ENCODE peak calls at places on chromosome 11, in five cellular contexts. O is IMR-90; M is GM23248; W is CD4-positive, CD25-positive, alpha-beta regulatory T cell; X is adrenal gland. F is an unnamed sample.
A peak's percentile ranks its signal among the peaks of the same experiment; 100 is the strongest.

GRCh38 chr11:1223346-1224108 is 661 bp downstream of the MUC5B start:
- DNase-seq in O (no peak), M (no peak), W (no peak), X (peak; percentile 6), F (no peak)

GRCh38 chr11:45872513-45873356 is 12.7 kb upstream of the MAPK8IP1 start:
- DNase-seq in O (peak; percentile 95), M (peak; percentile 93), W (peak; percentile 30), X (peak; percentile 83), F (no peak)

GRCh38 chr11:130865091-130865771 is 51.0 kb downstream of the SNX19 start:
- DNase-seq in O (no peak), M (no peak), W (no peak), X (no peak), F (no peak)

GRCh38 chr11:116420770-116421528 is 351.8 kb downstream of the BUD13 start:
- DNase-seq in O (no peak), M (peak; percentile 39), W (no peak), X (no peak), F (no peak)

GRCh38 chr11:118883368-118884071 is at the start of gene CXCR5:
- DNase-seq in O (peak; percentile 35), M (no peak), W (peak; percentile 62), X (no peak), F (no peak)

GRCh38 chr11:61337706-61338268 is 4.8 kb downstream of the TKFC start:
- DNase-seq in O (no peak), M (no peak), W (no peak), X (no peak), F (no peak)

GRCh38 chr11:33258631-33259184 is 1.5 kb downstream of the HIPK3 start:
- DNase-seq in O (peak; percentile 56), M (peak; percentile 64), W (no peak), X (no peak), F (no peak)

GRCh38 chr11:83151274-83151977 is 5.5 kb upstream of the PCF11 start:
- DNase-seq in O (no peak), M (no peak), W (no peak), X (no peak), F (no peak)

GRCh38 chr11:120715239-120715638 is 203.7 kb downstream of the GRIK4 start:
- DNase-seq in O (no peak), M (peak; percentile 22), W (no peak), X (no peak), F (no peak)

GRCh38 chr11:2797181-2797711 is 88.3 kb downstream of the CDKN1C start:
- DNase-seq in O (no peak), M (no peak), W (no peak), X (peak; percentile 43), F (no peak)

GRCh38 chr11:118319031-118319814 is 14.7 kb downstream of the CD3E start:
- DNase-seq in O (no peak), M (no peak), W (no peak), X (no peak), F (no peak)

GRCh38 chr11:17403977-17404759 is 15.7 kb upstream of the KCNJ11 start:
- DNase-seq in O (no peak), M (peak; percentile 25), W (no peak), X (no peak), F (no peak)

GRCh38 chr11:34464591-34465036 is 25.9 kb downstream of the CAT start:
- DNase-seq in O (no peak), M (no peak), W (no peak), X (peak; percentile 57), F (no peak)
- H3K9me3 ChIP-seq in O (no peaks in the 10 kb centered on the region), M (no peaks in the 10 kb centered on the region), W (peaks cover 11% of the 10 kb centered on the region), X (peaks cover 7% of the 10 kb centered on the region), F (no peaks in the 10 kb centered on the region)

DNA sequence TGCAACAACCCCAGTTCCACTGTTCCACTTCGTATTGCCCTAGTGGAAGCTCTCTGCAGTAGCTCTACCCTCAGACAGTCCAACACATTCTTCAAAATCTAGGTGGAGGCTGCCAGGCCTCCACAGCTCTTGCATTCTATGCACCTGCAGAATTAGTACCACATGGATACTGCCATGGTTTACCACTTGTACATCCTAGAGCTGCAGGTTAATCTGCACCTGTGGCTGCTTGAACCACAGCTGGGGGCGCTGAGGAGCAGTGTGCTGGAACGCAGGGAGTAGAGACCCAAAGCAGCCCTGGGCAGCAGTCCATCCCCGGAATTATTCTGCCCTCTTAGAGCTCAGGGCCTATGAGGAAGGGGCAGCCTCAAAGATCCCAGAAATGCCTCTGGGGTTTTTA is 4.3 kb upstream of the CTSC start:
- DNase-seq in O (no peak), M (no peak), W (no peak), X (no peak), F (no peak)
- H3K9me3 ChIP-seq in O (no peaks in the 10 kb centered on the region), M (no peaks in the 10 kb centered on the region), W (no peaks in the 10 kb centered on the region), X (no peaks in the 10 kb centered on the region), F (no peaks in the 10 kb centered on the region)

GRCh38 chr11:70549796-70550195 is 151.5 kb downstream of the CTTN start:
- DNase-seq in O (no peak), M (no peak), W (no peak), X (no peak), F (no peak)
- H3K9me3 ChIP-seq in O (no peaks in the 10 kb centered on the region), M (no peaks in the 10 kb centered on the region), W (no peaks in the 10 kb centered on the region), X (no peaks in the 10 kb centered on the region), F (no peaks in the 10 kb centered on the region)

DNA sequence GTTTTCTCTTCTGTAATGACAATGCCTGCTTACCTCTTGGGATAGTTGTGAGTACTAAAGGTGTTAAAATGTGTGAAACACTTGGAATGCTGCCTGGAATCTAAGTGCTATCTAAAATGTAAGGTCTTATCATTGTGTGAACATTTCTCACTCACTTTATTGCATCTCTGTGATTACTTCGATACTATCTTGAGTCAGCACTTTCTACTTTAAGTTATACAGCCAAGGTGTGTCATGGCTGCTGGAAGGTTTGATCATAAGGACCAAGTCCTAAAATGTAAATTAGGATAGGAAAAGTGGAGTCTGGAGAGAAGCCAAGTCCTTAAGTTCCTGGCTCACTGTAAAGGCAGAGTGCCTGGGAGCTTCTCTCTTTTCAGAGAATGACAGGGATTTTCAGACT is 12.3 kb downstream of the GLYATL2 start:
- DNase-seq in O (no peak), M (peak; percentile 31), W (no peak), X (no peak), F (no peak)
- H3K9me3 ChIP-seq in O (no peaks in the 10 kb centered on the region), M (no peaks in the 10 kb centered on the region), W (no peaks in the 10 kb centered on the region), X (no peaks in the 10 kb centered on the region), F (no peaks in the 10 kb centered on the region)

GRCh38 chr11:42311944-42312343 is 852.5 kb upstream of the LRRC4C start:
- DNase-seq in O (no peak), M (no peak), W (no peak), X (no peak), F (no peak)
- H3K9me3 ChIP-seq in O (no peaks in the 10 kb centered on the region), M (no peaks in the 10 kb centered on the region), W (no peaks in the 10 kb centered on the region), X (no peaks in the 10 kb centered on the region), F (no peaks in the 10 kb centered on the region)

GRCh38 chr11:98130117-98130625 is 890.6 kb upstream of the CNTN5 start:
- DNase-seq in O (no peak), M (no peak), W (no peak), X (no peak), F (no peak)
- H3K9me3 ChIP-seq in O (no peaks in the 10 kb centered on the region), M (no peaks in the 10 kb centered on the region), W (no peaks in the 10 kb centered on the region), X (no peaks in the 10 kb centered on the region), F (peaks cover 3% of the 10 kb centered on the region)